ENCODE peak calls at places on chromosomes 12 and 14, in four cellular contexts. G is SK-N-SH, U is K562, Z is GM12878. J is an unnamed sample.

GRCh38 chr12:113368331-113368730 is 9.9 kb downstream of the PLBD2 start:
- DNase-seq in Z (no peak), U (no peak), G (no peak), J (no peak)

GRCh38 chr12:106135075-106135474 is 3.7 kb downstream of the NUAK1 start:
- DNase-seq in U (no peak), G (no peak), Z (no peak), J (no peak)

GRCh38 chr12:121894633-121895032 is 6.0 kb downstream of the PSMD9 start:
- DNase-seq in G (peak; percentile 49), U (peak; percentile 47), Z (no peak), J (peak; percentile 30)

GRCh38 chr14:103727313-103728000 is 11.8 kb downstream of the ZFYVE21 start:
- DNase-seq in U (no peak), G (no peak), Z (no peak), J (no peak)

GRCh38 chr14:58078068-58078467 is 73.9 kb downstream of the ARMH4 start:
- DNase-seq in G (no peak), U (no peak), Z (no peak), J (no peak)

GRCh38 chr14:64201296-64201695 is 92.9 kb downstream of the ESR2 start:
- DNase-seq in G (no peak), U (no peak), Z (no peak), J (no peak)

GRCh38 chr14:69647216-69647615 is 35.8 kb downstream of the SUSD6 start:
- DNase-seq in U (no peak), Z (no peak), G (no peak), J (no peak)

GRCh38 chr14:61598980-61599379 is 96.3 kb upstream of the HIF1A start:
- DNase-seq in G (no peak), Z (no peak), U (no peak), J (no peak)

GRCh38 chr14:36626150-36626549 is 35.5 kb upstream of the PAX9 start:
- DNase-seq in G (no peak), Z (no peak), U (no peak), J (no peak)

GRCh38 chr12:28601659-28602058 is 411.4 kb downstream of the CCDC91 start:
- DNase-seq in G (no peak), U (no peak), Z (no peak), J (no peak)

GRCh38 chr12:113683566-113683965 is 211.9 kb upstream of the LHX5 start:
- DNase-seq in G (no peak), U (no peak), Z (no peak), J (no peak)

GRCh38 chr12:9363145-9363544 is 154.9 kb upstream of the PZP start:
- DNase-seq in G (no peak), Z (peak; percentile 57), U (peak; percentile 2), J (no peak)

GRCh38 chr12:121800694-121801600 is 2.9 kb upstream of the SETD1B start:
- DNase-seq in U (peak; percentile 83), Z (no peak), G (peak; percentile 62), J (peak; percentile 73)

GRCh38 chr14:61145903-61146411 is 135.2 kb downstream of the TMEM30B start:
- DNase-seq in Z (no peak), U (no peak), G (peak; percentile 46), J (no peak)

GRCh38 chr14:76564471-76565119 is 188.7 kb downstream of the ESRRB start:
- DNase-seq in U (peak; percentile 18), Z (no peak), G (no peak), J (peak; percentile 28)

GRCh38 chr12:115897718-115898117 is 379.8 kb downstream of the MED13L start:
- DNase-seq in U (no peak), G (no peak), Z (no peak), J (no peak)

GRCh38 chr14:105047283-105048016 is 17.8 kb downstream of the GPR132 start:
- DNase-seq in G (peak; percentile 19), U (no peak), Z (no peak), J (no peak)

GRCh38 chr14:73136387-73137221 is at the start of gene PSEN1:
- DNase-seq in Z (peak; percentile 79), U (peak; percentile 92), G (peak; percentile 98), J (peak; percentile 99)
- TF ChIP-seq USF1 in Z (no peak), U (no peak), G (no peak), J (no peak)

DNA sequence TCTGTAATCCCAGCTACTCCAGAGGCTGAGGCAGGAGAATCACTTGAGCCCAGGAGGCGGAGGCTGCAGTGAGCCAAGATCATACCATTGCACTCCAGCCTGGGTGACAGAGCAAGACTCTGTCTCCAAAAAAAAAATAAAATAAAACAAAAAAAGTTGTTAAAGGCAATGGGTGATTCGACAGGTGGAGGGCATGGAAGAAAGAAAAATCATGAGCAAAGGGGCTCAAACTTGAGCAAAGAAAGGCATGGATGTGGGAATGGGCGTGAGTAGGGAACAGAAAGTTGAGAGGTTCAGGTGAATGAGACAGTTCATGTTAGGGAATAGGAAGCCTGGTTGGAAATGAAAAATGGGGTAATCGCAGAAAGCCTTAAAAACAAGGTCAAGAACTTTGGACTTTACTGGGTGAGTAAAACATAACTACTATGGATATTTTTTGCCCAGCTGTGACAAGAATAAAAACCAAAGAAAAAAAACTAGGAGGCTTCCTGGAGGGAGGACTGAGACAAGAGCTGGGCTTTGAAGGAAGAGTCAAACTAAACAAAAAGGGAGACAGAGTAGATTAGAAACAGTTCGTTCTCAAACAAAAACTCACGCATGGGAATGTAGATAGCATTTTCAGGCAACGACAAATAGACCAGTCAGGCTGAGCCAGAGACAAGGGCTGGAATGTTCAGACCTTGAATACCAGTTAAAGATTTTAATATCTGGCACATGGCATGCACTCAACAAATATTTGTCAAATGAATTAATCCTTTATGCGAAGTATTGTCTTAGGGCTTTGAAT is 18.8 kb downstream of the PYM1 start:
- DNase-seq in Z (no peak), U (peak; percentile 56), G (no peak), J (no peak)
- TF ChIP-seq USF1 in Z (no peak), U (no peak), G (no peak), J (no peak)

GRCh38 chr12:3125674-3126073 is 48.5 kb downstream of the TSPAN9 start:
- DNase-seq in Z (no peak), G (no peak), U (no peak), J (no peak)
- TF ChIP-seq USF1 in Z (no peak), G (no peak), U (no peak), J (no peak)

DNA sequence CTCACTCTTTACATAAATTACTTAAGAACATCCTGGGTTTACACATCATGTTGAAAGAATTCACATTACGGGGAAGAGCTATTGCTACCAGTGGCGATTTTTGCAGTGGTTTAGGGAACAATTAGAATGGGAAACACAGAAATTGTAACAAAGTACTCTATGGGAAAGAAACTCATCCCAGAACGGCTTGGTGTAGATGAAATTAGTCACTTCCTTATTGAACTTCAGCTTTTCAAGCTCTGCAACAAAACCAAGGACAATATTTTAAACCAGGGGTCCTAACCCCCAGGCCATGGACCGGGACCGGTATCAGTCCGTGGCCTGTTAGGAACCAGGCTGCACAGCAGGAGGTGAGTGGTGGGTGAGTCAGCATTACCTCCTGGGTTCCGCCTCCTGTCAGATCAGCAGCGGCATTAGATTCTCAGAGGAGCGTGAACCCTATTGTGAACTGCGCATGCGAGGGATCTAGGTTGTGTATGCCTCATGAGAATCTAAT is 32.3 kb upstream of the FICD start:
- DNase-seq in U (peak; percentile 82), Z (no peak), G (no peak), J (peak; percentile 25)
- TF ChIP-seq USF1 in U (no peak), Z (no peak), G (no peak), J (no peak)

GRCh38 chr12:55845349-55845748 is 2.6 kb upstream of the MMP19 start:
- DNase-seq in G (no peak), Z (no peak), U (no peak), J (no peak)

GRCh38 chr12:55840581-55841351 is 2.0 kb downstream of the MMP19 start:
- DNase-seq in U (no peak), Z (no peak), G (no peak), J (no peak)

GRCh38 chr12:55842681-55843429 is at the start of gene MMP19:
- DNase-seq in Z (no peak), U (peak; percentile 74), G (no peak), J (no peak)

GRCh38 chr12:55845785-55846496 is 3.2 kb upstream of the MMP19 start:
- DNase-seq in Z (no peak), G (no peak), U (no peak), J (no peak)

GRCh38 chr12:55843431-55843830 is 695 bp upstream of the MMP19 start:
- DNase-seq in Z (no peak), G (no peak), U (no peak), J (no peak)
- TF ChIP-seq USF1 in Z (no peak), G (no peak), U (no peak), J (no peak)

DNA sequence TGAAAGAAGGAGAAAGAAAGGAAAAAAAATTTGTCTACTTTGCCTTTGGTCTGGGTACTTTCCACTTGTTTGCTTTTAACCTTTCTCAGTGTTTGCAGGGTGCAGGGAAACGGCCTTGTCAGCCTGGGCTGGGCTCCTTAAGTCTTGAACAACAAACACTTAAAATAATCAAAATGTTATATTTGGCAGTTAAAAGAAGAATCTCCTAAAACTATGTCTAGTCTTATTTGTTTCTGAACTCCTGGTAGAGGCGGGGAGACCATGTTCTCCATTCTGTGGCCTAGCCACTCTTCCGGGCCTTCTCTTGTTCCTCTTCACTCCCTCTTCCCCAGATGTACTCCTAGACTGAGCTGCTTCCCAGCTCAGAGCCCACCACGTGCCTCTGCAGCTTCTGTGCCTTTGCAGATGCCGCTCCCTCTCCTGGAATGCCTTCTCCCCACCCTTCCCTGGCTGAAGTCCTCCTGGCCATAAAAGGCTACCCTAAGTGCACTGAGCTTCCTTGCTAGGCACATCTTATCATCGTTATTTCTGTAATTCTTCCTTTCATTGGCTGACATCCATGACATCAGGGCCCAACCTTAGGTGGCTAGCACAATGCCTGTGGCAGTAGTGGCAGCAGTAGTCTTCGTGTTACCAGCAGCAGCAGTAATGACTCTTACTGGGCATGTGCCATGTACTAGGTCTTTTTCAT is 432.9 kb downstream of the ZFP36L1 start:
- DNase-seq in U (no peak), Z (no peak), G (no peak), J (no peak)
- TF ChIP-seq USF1 in U (no peak), Z (no peak), G (no peak), J (no peak)

GRCh38 chr14:102202944-102203343 is 63.2 kb downstream of the WDR20 start:
- DNase-seq in U (no peak), G (no peak), Z (no peak), J (no peak)

GRCh38 chr14:102200690-102201368 is 61.1 kb downstream of the WDR20 start:
- DNase-seq in Z (no peak), G (no peak), U (no peak), J (no peak)

GRCh38 chr14:102201776-102202175 is 62.1 kb downstream of the WDR20 start:
- DNase-seq in U (no peak), Z (no peak), G (no peak), J (no peak)

GRCh38 chr14:102203382-102203781 is 63.7 kb downstream of the WDR20 start:
- DNase-seq in U (no peak), G (peak; percentile 64), Z (no peak), J (no peak)

DNA sequence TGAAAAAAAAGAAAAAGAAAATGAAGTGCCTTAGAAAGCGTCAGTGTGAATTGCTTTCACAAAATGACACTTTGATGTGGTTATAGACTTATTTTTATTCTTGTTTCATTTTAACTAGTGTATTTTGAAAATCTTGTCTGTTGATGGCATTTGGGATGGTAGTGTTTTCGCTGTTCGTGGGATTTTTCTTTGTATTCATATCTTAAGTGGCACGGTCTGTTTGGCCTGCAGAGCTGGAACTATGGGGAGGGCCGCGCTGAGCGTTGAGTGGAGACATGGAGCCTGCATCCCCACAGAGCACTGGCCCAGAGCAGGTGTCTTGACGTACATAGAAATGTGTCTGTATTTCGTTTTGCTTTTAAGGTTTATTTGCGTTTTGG is 61.7 kb downstream of the WDR20 start:
- DNase-seq in U (no peak), G (no peak), Z (peak; percentile 41), J (no peak)
- TF ChIP-seq USF1 in U (no peak), G (no peak), Z (no peak), J (no peak)

J was measured in WTC11.